ENCODE peak calls at places on chromosomes 13 and 19, in nine cellular contexts. C is CD8-positive, alpha-beta T cell; P is DND-41; L is astrocyte of the cerebellum; U is hepatocyte; I is body of pancreas; H is psoas muscle; R is PC-3; N is mucosa of descending colon. G is an unnamed sample.

GRCh38 chr19:45645068-45645630 is 6.0 kb upstream of the EML2 start:
- DNase-seq in C (no peak), P (no peak), L (no peak), U (no peak), I (no peak), H (no peak), R (no peak), N (no peak), G (no peak)

GRCh38 chr19:46372901-46373572 is 26.1 kb downstream of the PPP5C start:
- DNase-seq in C (no peak), P (no peak), L (no peak), U (no peak), I (peak), H (no peak), R (peak), N (no peak), G (peak)

GRCh38 chr13:111572956-111573355 is 252.5 kb downstream of the TEX29 start:
- DNase-seq in C (no peak), P (no peak), L (no peak), U (no peak), I (peak), H (no peak), R (no peak), N (no peak), G (no peak)

GRCh38 chr19:40231057-40231456 is 4.6 kb upstream of the CCNP start:
- DNase-seq in C (no peak), P (no peak), L (no peak), U (no peak), I (no peak), H (no peak), R (no peak), N (no peak), G (no peak)

GRCh38 chr19:18685597-18686164 is 2.2 kb downstream of the CRTC1 start:
- DNase-seq in C (no peak), P (no peak), L (no peak), U (no peak), I (no peak), H (no peak), R (no peak), N (no peak), G (peak)

GRCh38 chr13:75492389-75492788 is 10.4 kb upstream of the TBC1D4 start:
- DNase-seq in C (no peak), P (no peak), L (no peak), U (no peak), I (no peak), H (no peak), R (no peak), N (no peak), G (peak)

GRCh38 chr19:18589380-18590272 is 1.0 kb downstream of the REX1BD start:
- DNase-seq in C (peak), P (peak), L (no peak), U (peak), I (peak), H (peak), R (peak), N (peak), G (peak)

GRCh38 chr19:49103331-49104085 is 10.7 kb upstream of the LIN7B start:
- DNase-seq in C (no peak), P (no peak), L (no peak), U (no peak), I (no peak), H (no peak), R (no peak), N (no peak), G (no peak)

GRCh38 chr19:42542791-42543190 is 14.5 kb upstream of the CEACAM1 start:
- DNase-seq in C (no peak), P (no peak), L (no peak), U (no peak), I (no peak), H (no peak), R (no peak), N (peak), G (no peak)

GRCh38 chr19:48196933-48197665 is 26.6 kb downstream of the ZSWIM9 start:
- DNase-seq in C (no peak), P (no peak), L (no peak), U (no peak), I (no peak), H (no peak), R (no peak), N (no peak), G (peak)

GRCh38 chr19:14577885-14578427 is 4.9 kb upstream of the CLEC17A start:
- DNase-seq in C (no peak), P (no peak), L (no peak), U (no peak), I (no peak), H (no peak), R (peak), N (no peak), G (no peak)

GRCh38 chr13:77184455-77184854 is 142.4 kb downstream of the MYCBP2 start:
- DNase-seq in C (no peak), P (no peak), L (no peak), U (no peak), I (no peak), H (no peak), R (no peak), N (no peak), G (peak)

GRCh38 chr19:27393591-27393990 is 1819.4 kb downstream of the UQCRFS1 start:
- DNase-seq in C (no peak), P (no peak), L (no peak), U (no peak), I (no peak), H (no peak), R (no peak), N (no peak), G (no peak)

GRCh38 chr13:37492741-37493514 is 105.6 kb downstream of the POSTN start:
- DNase-seq in C (no peak), P (no peak), L (peak), U (no peak), I (no peak), H (no peak), R (no peak), N (no peak), G (peak)

GRCh38 chr13:36275190-36276002 is 22.2 kb downstream of the CCDC169 start:
- DNase-seq in C (no peak), P (peak), L (peak), U (peak), I (peak), H (no peak), R (peak), N (no peak), G (peak)

GRCh38 chr19:11020982-11021759 is 60.3 kb downstream of the SMARCA4 start:
- DNase-seq in C (no peak), P (no peak), L (no peak), U (no peak), I (no peak), H (no peak), R (no peak), N (no peak), G (no peak)

GRCh38 chr19:16920816-16921529 is 32.2 kb downstream of the F2RL3 start:
- DNase-seq in C (no peak), P (no peak), L (peak), U (peak), I (no peak), H (peak), R (peak), N (no peak), G (peak)

GRCh38 chr19:6073858-6074708 is 36.2 kb downstream of the RFX2 start:
- DNase-seq in C (no peak), P (no peak), L (no peak), U (no peak), I (no peak), H (no peak), R (no peak), N (no peak), G (no peak)

GRCh38 chr13:28394422-28394821 is 100.5 kb downstream of the FLT1 start:
- DNase-seq in C (no peak), P (no peak), L (no peak), U (no peak), I (no peak), H (no peak), R (peak), N (no peak), G (peak)

GRCh38 chr19:34228347-34228746 is 26.0 kb upstream of the GARRE1 start:
- DNase-seq in C (no peak), P (no peak), L (no peak), U (no peak), I (no peak), H (no peak), R (peak), N (no peak), G (no peak)

GRCh38 chr13:99275093-99275469 is 16.9 kb upstream of the GPR18 start:
- DNase-seq in C (peak), P (peak), L (peak), U (no peak), I (no peak), H (no peak), R (peak), N (peak), G (peak)

GRCh38 chr19:16268676-16269319 is 55.8 kb upstream of the KLF2 start:
- DNase-seq in C (no peak), P (no peak), L (no peak), U (no peak), I (no peak), H (no peak), R (no peak), N (no peak), G (no peak)

GRCh38 chr19:23415034-23415433 is 19.8 kb upstream of the ZNF91 start:
- DNase-seq in C (no peak), P (no peak), L (no peak), U (no peak), I (no peak), H (no peak), R (no peak), N (peak), G (no peak)

GRCh38 chr13:78476910-78477309 is 126.4 kb downstream of the POU4F1 start:
- DNase-seq in C (no peak), P (no peak), L (no peak), U (no peak), I (no peak), H (no peak), R (no peak), N (no peak), G (no peak)

GRCh38 chr13:30157616-30157993 is 149.7 kb downstream of the KATNAL1 start:
- DNase-seq in C (no peak), P (no peak), L (no peak), U (no peak), I (no peak), H (no peak), R (no peak), N (no peak), G (no peak)

GRCh38 chr13:30156826-30157615 is 150.3 kb downstream of the KATNAL1 start:
- DNase-seq in C (no peak), P (no peak), L (no peak), U (no peak), I (no peak), H (no peak), R (no peak), N (no peak), G (no peak)

GRCh38 chr13:30159446-30159839 is 147.9 kb downstream of the KATNAL1 start:
- DNase-seq in C (no peak), P (no peak), L (peak), U (no peak), I (no peak), H (no peak), R (peak), N (no peak), G (peak)

GRCh38 chr13:30156270-30156669 is 151.1 kb downstream of the KATNAL1 start:
- DNase-seq in C (no peak), P (no peak), L (no peak), U (no peak), I (no peak), H (no peak), R (peak), N (no peak), G (no peak)

DNA sequence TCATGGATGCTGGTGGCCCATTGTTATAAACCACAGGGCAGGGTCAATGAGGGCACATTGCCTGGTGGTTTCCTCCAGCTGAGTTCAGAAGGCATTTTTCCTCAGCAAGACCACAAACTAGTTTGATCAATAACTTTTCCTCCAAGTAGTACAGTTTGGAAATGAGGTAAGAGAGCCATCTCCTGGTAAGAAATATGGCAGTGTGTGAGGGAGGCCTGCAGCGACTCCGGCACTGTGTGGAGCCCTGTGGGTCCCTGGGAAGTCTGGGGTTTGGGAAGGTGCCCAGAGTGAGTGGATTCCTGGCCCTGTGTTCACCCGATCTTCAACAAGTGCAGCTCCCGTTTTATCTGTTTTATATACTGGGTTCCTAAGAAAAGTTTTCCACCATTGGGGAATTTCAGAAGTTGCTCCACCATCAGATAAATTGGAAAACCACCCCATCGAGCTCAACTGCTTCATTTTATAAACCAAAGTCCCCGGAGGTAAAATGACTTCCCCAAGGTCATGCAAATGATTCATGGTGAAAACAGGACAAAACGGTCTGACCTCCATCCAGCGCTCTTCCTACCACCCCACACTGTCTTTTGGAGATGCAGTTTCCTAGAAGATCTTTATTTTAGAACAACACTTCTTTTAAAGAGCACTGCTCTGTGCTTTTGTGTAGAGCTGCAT is 148.4 kb downstream of the KATNAL1 start:
- DNase-seq in C (no peak), P (no peak), L (peak), U (no peak), I (no peak), H (peak), R (peak), N (no peak), G (peak)
- TF ChIP-seq CTCF in C (peak), P (peak), L (peak), U (peak), I (peak), H (no peak), R (peak), N (no peak), G (peak)

GRCh38 chr13:93144031-93144430 is 82.6 kb upstream of the GPC6 start:
- DNase-seq in C (no peak), P (no peak), L (peak), U (no peak), I (no peak), H (no peak), R (no peak), N (no peak), G (no peak)

GRCh38 chr13:93146584-93147292 is 79.9 kb upstream of the GPC6 start:
- DNase-seq in C (no peak), P (no peak), L (peak), U (peak), I (no peak), H (no peak), R (peak), N (no peak), G (peak)

GRCh38 chr13:93145199-93145598 is 81.4 kb upstream of the GPC6 start:
- DNase-seq in C (no peak), P (no peak), L (no peak), U (no peak), I (no peak), H (no peak), R (no peak), N (no peak), G (no peak)

GRCh38 chr13:93147946-93148345 is 78.7 kb upstream of the GPC6 start:
- DNase-seq in C (no peak), P (no peak), L (no peak), U (no peak), I (no peak), H (no peak), R (no peak), N (no peak), G (no peak)

GRCh38 chr13:93147293-93147645 is 79.3 kb upstream of the GPC6 start:
- DNase-seq in C (no peak), P (no peak), L (no peak), U (no peak), I (no peak), H (no peak), R (no peak), N (no peak), G (peak)
- TF ChIP-seq CTCF in C (no peak), P (no peak), L (no peak), U (no peak), I (no peak), H (no peak), R (no peak), N (no peak), G (no peak)

GRCh38 chr13:50170447-50171037 is 155.3 kb downstream of the KCNRG start:
- DNase-seq in C (no peak), P (no peak), L (no peak), U (no peak), I (no peak), H (no peak), R (peak), N (no peak), G (peak)
- TF ChIP-seq CTCF in C (no peak), P (peak), L (peak), U (peak), I (peak), H (peak), R (peak), N (no peak), G (peak)

GRCh38 chr19:29596885-29597525 is 9.1 kb upstream of the POP4 start:
- DNase-seq in C (no peak), P (no peak), L (no peak), U (peak), I (no peak), H (no peak), R (peak), N (no peak), G (peak)
- TF ChIP-seq CTCF in C (no peak), P (peak), L (peak), U (peak), I (peak), H (no peak), R (peak), N (no peak), G (peak)

DNA sequence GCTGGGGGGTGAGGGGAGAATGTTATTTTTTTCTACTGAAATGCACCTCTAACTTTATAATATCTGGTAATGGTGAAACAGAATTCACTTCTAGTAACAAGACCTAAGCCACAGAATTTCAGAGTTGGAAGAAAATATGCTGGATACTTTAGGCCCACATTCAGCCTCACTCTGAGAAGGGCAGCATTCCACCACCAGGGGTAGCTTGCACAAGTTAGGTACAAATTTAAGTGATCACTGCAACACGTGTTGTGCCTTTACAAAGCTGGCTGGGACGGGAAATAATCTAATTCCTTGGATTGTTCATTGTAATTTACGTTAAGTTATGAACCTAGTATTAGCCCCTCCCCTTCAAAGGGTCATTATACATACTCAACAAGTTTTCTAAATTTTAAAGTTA is 192.3 kb downstream of the RGCC start:
- DNase-seq in C (no peak), P (no peak), L (no peak), U (no peak), I (no peak), H (no peak), R (peak), N (no peak), G (peak)
- TF ChIP-seq CTCF in C (no peak), P (peak), L (peak), U (peak), I (no peak), H (peak), R (peak), N (no peak), G (peak)

G was measured in cardiac fibroblast.